ENCODE peak calls at places on chromosomes 11 and 22, in five cellular contexts. One of them, this sample, is unnamed.

GRCh38 chr11:131593301-131593700 is 222.9 kb downstream of the NTM start:
- DNase-seq in activated naive CD4-positive, alpha-beta T cell treated with anti-CD3 and anti-CD28 coated beads, Interleukin-2, amount 50 U/mL, for 16 hours: no peak
- DNase-seq in HFF-Myc: no peak
- DNase-seq in stimulated activated naive B cell treated with anti-CD40 and anti-IgM and Interleukin-4, amounts not matched to agents 10 μg/mL and 1 μg/mL and 100 μg/mL, for 72 hours: no peak
- DNase-seq in Ammon's horn: no peak
- DNase-seq in this sample: no peak

GRCh38 chr22:19755145-19755710 is 5.3 kb upstream of the TBX1 start:
- DNase-seq in stimulated activated naive B cell treated with anti-CD40 and anti-IgM and Interleukin-4, amounts not matched to agents 10 μg/mL and 1 μg/mL and 100 μg/mL, for 72 hours: no peak
- DNase-seq in HFF-Myc: no peak
- DNase-seq in Ammon's horn: no peak
- DNase-seq in activated naive CD4-positive, alpha-beta T cell treated with anti-CD3 and anti-CD28 coated beads, Interleukin-2, amount 50 U/mL, for 16 hours: no peak
- DNase-seq in this sample: no peak

GRCh38 chr11:73235236-73235786 is 17.2 kb downstream of the P2RY2 start:
- DNase-seq in HFF-Myc: no peak
- DNase-seq in stimulated activated naive B cell treated with anti-CD40 and anti-IgM and Interleukin-4, amounts not matched to agents 10 μg/mL and 1 μg/mL and 100 μg/mL, for 72 hours: no peak
- DNase-seq in activated naive CD4-positive, alpha-beta T cell treated with anti-CD3 and anti-CD28 coated beads, Interleukin-2, amount 50 U/mL, for 16 hours: no peak
- DNase-seq in Ammon's horn: no peak
- DNase-seq in this sample: no peak

GRCh38 chr22:42300286-42301071 is 30.0 kb upstream of the TCF20 start:
- DNase-seq in activated naive CD4-positive, alpha-beta T cell treated with anti-CD3 and anti-CD28 coated beads, Interleukin-2, amount 50 U/mL, for 16 hours: peak
- DNase-seq in HFF-Myc: no peak
- DNase-seq in stimulated activated naive B cell treated with anti-CD40 and anti-IgM and Interleukin-4, amounts not matched to agents 10 μg/mL and 1 μg/mL and 100 μg/mL, for 72 hours: peak
- DNase-seq in Ammon's horn: no peak
- DNase-seq in this sample: no peak

GRCh38 chr11:7833527-7833926 is 36.8 kb upstream of the OR5P2 start:
- DNase-seq in Ammon's horn: no peak
- DNase-seq in HFF-Myc: no peak
- DNase-seq in activated naive CD4-positive, alpha-beta T cell treated with anti-CD3 and anti-CD28 coated beads, Interleukin-2, amount 50 U/mL, for 16 hours: no peak
- DNase-seq in stimulated activated naive B cell treated with anti-CD40 and anti-IgM and Interleukin-4, amounts not matched to agents 10 μg/mL and 1 μg/mL and 100 μg/mL, for 72 hours: no peak
- DNase-seq in this sample: no peak

GRCh38 chr11:85941380-85941973 is 86.3 kb downstream of the CCDC83 start:
- DNase-seq in Ammon's horn: peak
- DNase-seq in activated naive CD4-positive, alpha-beta T cell treated with anti-CD3 and anti-CD28 coated beads, Interleukin-2, amount 50 U/mL, for 16 hours: no peak
- DNase-seq in stimulated activated naive B cell treated with anti-CD40 and anti-IgM and Interleukin-4, amounts not matched to agents 10 μg/mL and 1 μg/mL and 100 μg/mL, for 72 hours: no peak
- DNase-seq in HFF-Myc: no peak
- DNase-seq in this sample: no peak

GRCh38 chr11:43579171-43579918 is 101.2 kb upstream of the HSD17B12 start:
- DNase-seq in Ammon's horn: no peak
- DNase-seq in stimulated activated naive B cell treated with anti-CD40 and anti-IgM and Interleukin-4, amounts not matched to agents 10 μg/mL and 1 μg/mL and 100 μg/mL, for 72 hours: peak
- DNase-seq in HFF-Myc: no peak
- DNase-seq in activated naive CD4-positive, alpha-beta T cell treated with anti-CD3 and anti-CD28 coated beads, Interleukin-2, amount 50 U/mL, for 16 hours: peak
- DNase-seq in this sample: no peak

GRCh38 chr22:20102203-20102780 is 13.6 kb upstream of the RANBP1 start:
- DNase-seq in activated naive CD4-positive, alpha-beta T cell treated with anti-CD3 and anti-CD28 coated beads, Interleukin-2, amount 50 U/mL, for 16 hours: no peak
- DNase-seq in HFF-Myc: no peak
- DNase-seq in Ammon's horn: no peak
- DNase-seq in stimulated activated naive B cell treated with anti-CD40 and anti-IgM and Interleukin-4, amounts not matched to agents 10 μg/mL and 1 μg/mL and 100 μg/mL, for 72 hours: no peak
- DNase-seq in this sample: no peak

GRCh38 chr22:43919106-43919965 is 4.3 kb upstream of the PNPLA3 start:
- DNase-seq in stimulated activated naive B cell treated with anti-CD40 and anti-IgM and Interleukin-4, amounts not matched to agents 10 μg/mL and 1 μg/mL and 100 μg/mL, for 72 hours: no peak
- DNase-seq in HFF-Myc: no peak
- DNase-seq in Ammon's horn: no peak
- DNase-seq in activated naive CD4-positive, alpha-beta T cell treated with anti-CD3 and anti-CD28 coated beads, Interleukin-2, amount 50 U/mL, for 16 hours: no peak
- DNase-seq in this sample: no peak

GRCh38 chr11:123474994-123475393 is 44.9 kb downstream of the GRAMD1B start:
- DNase-seq in HFF-Myc: no peak
- DNase-seq in Ammon's horn: no peak
- DNase-seq in activated naive CD4-positive, alpha-beta T cell treated with anti-CD3 and anti-CD28 coated beads, Interleukin-2, amount 50 U/mL, for 16 hours: no peak
- DNase-seq in stimulated activated naive B cell treated with anti-CD40 and anti-IgM and Interleukin-4, amounts not matched to agents 10 μg/mL and 1 μg/mL and 100 μg/mL, for 72 hours: no peak
- DNase-seq in this sample: no peak

GRCh38 chr22:21447694-21448402 is 19.3 kb upstream of the TMEM191C start:
- DNase-seq in activated naive CD4-positive, alpha-beta T cell treated with anti-CD3 and anti-CD28 coated beads, Interleukin-2, amount 50 U/mL, for 16 hours: peak
- DNase-seq in HFF-Myc: no peak
- DNase-seq in stimulated activated naive B cell treated with anti-CD40 and anti-IgM and Interleukin-4, amounts not matched to agents 10 μg/mL and 1 μg/mL and 100 μg/mL, for 72 hours: no peak
- DNase-seq in Ammon's horn: no peak
- DNase-seq in this sample: no peak

GRCh38 chr11:33116535-33116934 is 44.7 kb downstream of the CSTF3 start:
- DNase-seq in HFF-Myc: no peak
- DNase-seq in stimulated activated naive B cell treated with anti-CD40 and anti-IgM and Interleukin-4, amounts not matched to agents 10 μg/mL and 1 μg/mL and 100 μg/mL, for 72 hours: no peak
- DNase-seq in Ammon's horn: no peak
- DNase-seq in activated naive CD4-positive, alpha-beta T cell treated with anti-CD3 and anti-CD28 coated beads, Interleukin-2, amount 50 U/mL, for 16 hours: no peak
- DNase-seq in this sample: no peak

GRCh38 chr11:126167476-126167875 is 44.0 kb downstream of the RPUSD4 start:
- DNase-seq in stimulated activated naive B cell treated with anti-CD40 and anti-IgM and Interleukin-4, amounts not matched to agents 10 μg/mL and 1 μg/mL and 100 μg/mL, for 72 hours: no peak
- DNase-seq in activated naive CD4-positive, alpha-beta T cell treated with anti-CD3 and anti-CD28 coated beads, Interleukin-2, amount 50 U/mL, for 16 hours: no peak
- DNase-seq in HFF-Myc: no peak
- DNase-seq in Ammon's horn: no peak
- DNase-seq in this sample: no peak

GRCh38 chr11:70020336-70021214 is 57.5 kb upstream of the ANO1 start:
- DNase-seq in stimulated activated naive B cell treated with anti-CD40 and anti-IgM and Interleukin-4, amounts not matched to agents 10 μg/mL and 1 μg/mL and 100 μg/mL, for 72 hours: no peak
- DNase-seq in HFF-Myc: no peak
- DNase-seq in activated naive CD4-positive, alpha-beta T cell treated with anti-CD3 and anti-CD28 coated beads, Interleukin-2, amount 50 U/mL, for 16 hours: no peak
- DNase-seq in Ammon's horn: no peak
- DNase-seq in this sample: no peak

GRCh38 chr11:22554221-22554620 is 71.4 kb downstream of the FANCF start:
- DNase-seq in HFF-Myc: no peak
- DNase-seq in Ammon's horn: no peak
- DNase-seq in stimulated activated naive B cell treated with anti-CD40 and anti-IgM and Interleukin-4, amounts not matched to agents 10 μg/mL and 1 μg/mL and 100 μg/mL, for 72 hours: no peak
- DNase-seq in activated naive CD4-positive, alpha-beta T cell treated with anti-CD3 and anti-CD28 coated beads, Interleukin-2, amount 50 U/mL, for 16 hours: no peak
- DNase-seq in this sample: no peak

GRCh38 chr11:61718613-61719302 is 33.7 kb upstream of the MYRF start:
- DNase-seq in Ammon's horn: no peak
- DNase-seq in activated naive CD4-positive, alpha-beta T cell treated with anti-CD3 and anti-CD28 coated beads, Interleukin-2, amount 50 U/mL, for 16 hours: no peak
- DNase-seq in HFF-Myc: peak
- DNase-seq in stimulated activated naive B cell treated with anti-CD40 and anti-IgM and Interleukin-4, amounts not matched to agents 10 μg/mL and 1 μg/mL and 100 μg/mL, for 72 hours: no peak
- DNase-seq in this sample: no peak

GRCh38 chr22:42340695-42341383 is 70.4 kb upstream of the TCF20 start:
- DNase-seq in HFF-Myc: no peak
- DNase-seq in activated naive CD4-positive, alpha-beta T cell treated with anti-CD3 and anti-CD28 coated beads, Interleukin-2, amount 50 U/mL, for 16 hours: no peak
- DNase-seq in stimulated activated naive B cell treated with anti-CD40 and anti-IgM and Interleukin-4, amounts not matched to agents 10 μg/mL and 1 μg/mL and 100 μg/mL, for 72 hours: no peak
- DNase-seq in Ammon's horn: no peak
- DNase-seq in this sample: no peak

GRCh38 chr11:69718147-69718546 is 14.3 kb upstream of the FGF19 start:
- DNase-seq in HFF-Myc: no peak
- DNase-seq in Ammon's horn: no peak
- DNase-seq in activated naive CD4-positive, alpha-beta T cell treated with anti-CD3 and anti-CD28 coated beads, Interleukin-2, amount 50 U/mL, for 16 hours: no peak
- DNase-seq in stimulated activated naive B cell treated with anti-CD40 and anti-IgM and Interleukin-4, amounts not matched to agents 10 μg/mL and 1 μg/mL and 100 μg/mL, for 72 hours: peak
- DNase-seq in this sample: no peak

GRCh38 chr11:107858217-107859070 is at the start of gene SLC35F2:
- DNase-seq in activated naive CD4-positive, alpha-beta T cell treated with anti-CD3 and anti-CD28 coated beads, Interleukin-2, amount 50 U/mL, for 16 hours: peak
- DNase-seq in stimulated activated naive B cell treated with anti-CD40 and anti-IgM and Interleukin-4, amounts not matched to agents 10 μg/mL and 1 μg/mL and 100 μg/mL, for 72 hours: peak
- DNase-seq in Ammon's horn: peak
- DNase-seq in HFF-Myc: no peak
- DNase-seq in this sample: peak

GRCh38 chr22:49525776-49526535 is 301.7 kb downstream of the BRD1 start:
- DNase-seq in activated naive CD4-positive, alpha-beta T cell treated with anti-CD3 and anti-CD28 coated beads, Interleukin-2, amount 50 U/mL, for 16 hours: no peak
- DNase-seq in stimulated activated naive B cell treated with anti-CD40 and anti-IgM and Interleukin-4, amounts not matched to agents 10 μg/mL and 1 μg/mL and 100 μg/mL, for 72 hours: no peak
- DNase-seq in HFF-Myc: no peak
- DNase-seq in Ammon's horn: peak
- DNase-seq in this sample: no peak

GRCh38 chr11:123457187-123457770 is 27.2 kb downstream of the GRAMD1B start:
- DNase-seq in Ammon's horn: peak
- DNase-seq in activated naive CD4-positive, alpha-beta T cell treated with anti-CD3 and anti-CD28 coated beads, Interleukin-2, amount 50 U/mL, for 16 hours: no peak
- DNase-seq in HFF-Myc: no peak
- DNase-seq in stimulated activated naive B cell treated with anti-CD40 and anti-IgM and Interleukin-4, amounts not matched to agents 10 μg/mL and 1 μg/mL and 100 μg/mL, for 72 hours: no peak
- DNase-seq in this sample: no peak

GRCh38 chr22:32354360-32355351 is 3.0 kb upstream of the RFPL3 start:
- DNase-seq in Ammon's horn: no peak
- DNase-seq in activated naive CD4-positive, alpha-beta T cell treated with anti-CD3 and anti-CD28 coated beads, Interleukin-2, amount 50 U/mL, for 16 hours: no peak
- DNase-seq in stimulated activated naive B cell treated with anti-CD40 and anti-IgM and Interleukin-4, amounts not matched to agents 10 μg/mL and 1 μg/mL and 100 μg/mL, for 72 hours: no peak
- DNase-seq in HFF-Myc: peak
- DNase-seq in this sample: no peak

GRCh38 chr22:23072035-23072910 is 2.0 kb downstream of the GNAZ start:
- DNase-seq in activated naive CD4-positive, alpha-beta T cell treated with anti-CD3 and anti-CD28 coated beads, Interleukin-2, amount 50 U/mL, for 16 hours: no peak
- DNase-seq in HFF-Myc: no peak
- DNase-seq in stimulated activated naive B cell treated with anti-CD40 and anti-IgM and Interleukin-4, amounts not matched to agents 10 μg/mL and 1 μg/mL and 100 μg/mL, for 72 hours: no peak
- DNase-seq in Ammon's horn: no peak
- DNase-seq in this sample: no peak